ENCODE peak calls at places on chromosomes 16 and 17, in five cellular contexts. J is AG10803, Y is pancreas, H is anterior cingulate cortex, M is astrocyte. Q is an unnamed sample.

GRCh38 chr17:27153005-27153404 is 140.9 kb upstream of the WSB1 start:
- DNase-seq in Y (no peak), M (peak), H (peak), J (peak), Q (peak)

GRCh38 chr17:18033442-18034099 is 5.4 kb downstream of the ATPAF2 start:
- DNase-seq in H (peak), Y (peak), M (peak), J (peak), Q (peak)

GRCh38 chr17:17387461-17388362 is 84.5 kb downstream of the NT5M start:
- DNase-seq in H (no peak), Y (peak), J (no peak), M (no peak), Q (no peak)

GRCh38 chr16:57308041-57308440 is 23.6 kb upstream of the PLLP start:
- DNase-seq in H (no peak), M (no peak), J (no peak), Y (no peak), Q (no peak)

GRCh38 chr16:88367560-88367959 is 15.2 kb upstream of the ZNF469 start:
- DNase-seq in J (no peak), H (no peak), M (no peak), Y (no peak), Q (no peak)

GRCh38 chr17:81365148-81365600 is 30.1 kb upstream of the BAHCC1 start:
- DNase-seq in J (peak), H (no peak), Y (peak), M (peak), Q (no peak)

GRCh38 chr17:7673239-7673638 is 14.1 kb downstream of the TP53 start:
- DNase-seq in M (no peak), Y (peak), J (no peak), H (no peak), Q (peak)

GRCh38 chr16:4200000-4200780 is 41.7 kb downstream of the SRL start:
- DNase-seq in Y (peak), J (peak), M (peak), H (no peak), Q (peak)

GRCh38 chr16:17233301-17234002 is 237.3 kb downstream of the XYLT1 start:
- DNase-seq in J (no peak), H (peak), M (no peak), Y (no peak), Q (no peak)

GRCh38 chr17:44084131-44084538 is 13.6 kb downstream of the G6PC3 start:
- DNase-seq in J (no peak), Y (no peak), H (no peak), M (no peak), Q (no peak)

GRCh38 chr16:1144476-1145382 is 8.2 kb upstream of the CACNA1H start:
- DNase-seq in Y (no peak), J (no peak), H (no peak), M (no peak), Q (no peak)

GRCh38 chr17:78341559-78342437 is 18.1 kb downstream of the SOCS3 start:
- DNase-seq in Y (peak), H (peak), J (peak), M (peak), Q (peak)

GRCh38 chr17:19533718-19534561 is at the start of gene SLC47A1:
- DNase-seq in M (no peak), Y (no peak), H (no peak), J (no peak), Q (peak)

GRCh38 chr16:66170989-66171388 is 195.5 kb upstream of the CDH5 start:
- DNase-seq in J (no peak), M (no peak), H (no peak), Y (no peak), Q (no peak)

GRCh38 chr16:70563571-70563970 is 40.0 kb downstream of the SF3B3 start:
- DNase-seq in Y (no peak), J (peak), H (no peak), M (no peak), Q (no peak)

GRCh38 chr16:20866792-20867191 is 33.4 kb downstream of the DCUN1D3 start:
- DNase-seq in H (no peak), Y (no peak), J (no peak), M (no peak), Q (no peak)

GRCh38 chr17:8392674-8393469 is 4.8 kb downstream of the RNF222 start:
- DNase-seq in J (no peak), M (no peak), H (no peak), Y (no peak), Q (no peak)

GRCh38 chr16:84532299-84532724 is 27.9 kb upstream of the MEAK7 start:
- DNase-seq in H (no peak), J (peak), Y (peak), M (peak), Q (peak)

GRCh38 chr16:87806246-87806607 is 40.4 kb upstream of the KLHDC4 start:
- DNase-seq in H (no peak), J (peak), M (peak), Y (no peak), Q (peak)

GRCh38 chr16:88772871-88773811 is 11.9 kb downstream of the PIEZO1 start:
- DNase-seq in H (peak), M (peak), J (peak), Y (peak), Q (peak)

GRCh38 chr16:58299757-58300349 is 5.0 kb upstream of the PRSS54 start:
- DNase-seq in J (peak), M (no peak), Y (no peak), H (no peak), Q (peak)

GRCh38 chr16:66604376-66605176 is at the start of gene CMTM3:
- DNase-seq in H (no peak), Y (peak), J (peak), M (peak), Q (peak)

GRCh38 chr16:88524973-88525662 is 45.1 kb upstream of the ZC3H18 start:
- DNase-seq in J (no peak), M (no peak), H (no peak), Y (no peak), Q (no peak)

GRCh38 chr17:4852504-4853075 is 19.4 kb downstream of the MINK1 start:
- DNase-seq in M (peak), H (no peak), J (peak), Y (no peak), Q (peak)

GRCh38 chr16:56408379-56409098 is 16.8 kb downstream of the AMFR start:
- DNase-seq in M (no peak), H (no peak), Y (peak), J (no peak), Q (no peak)